ENCODE peak calls at places on chromosomes 2 and 18, in ten cellular contexts. B is ovary, L is small intestine, F is iPS DF 6.9, Q is uterus, Z is MM.1S, D is adrenal gland, R is AG04450, X is lower lobe of right lung, U is neuronal stem cell. E is an unnamed sample.

GRCh38 chr18:8480506-8481328 is 128.5 kb upstream of the RAB12 start:
- DNase-seq in D (peak), Z (peak), U (peak), L (peak), F (peak), Q (no peak), B (peak), R (peak), X (no peak), E (no peak)

GRCh38 chr2:240946046-240946445 is 39.9 kb downstream of the CROCC2 start:
- DNase-seq in X (no peak), Z (no peak), B (peak), R (no peak), F (no peak), D (peak), Q (no peak), L (no peak), U (no peak), E (no peak)

GRCh38 chr2:20350105-20350712 is 435 bp downstream of the PUM2 start:
- DNase-seq in Q (no peak), U (peak), F (no peak), B (peak), L (peak), R (no peak), Z (peak), X (peak), D (no peak), E (peak)

GRCh38 chr2:82143343-82143742 is 1838.8 kb upstream of the LRRTM1 start:
- DNase-seq in R (no peak), Z (no peak), X (no peak), L (no peak), U (no peak), F (no peak), D (no peak), Q (no peak), B (no peak), E (no peak)

GRCh38 chr2:903223-903900 is 47.3 kb upstream of the SNTG2 start:
- DNase-seq in X (no peak), D (no peak), L (no peak), Q (no peak), B (no peak), F (no peak), R (no peak), U (no peak), Z (no peak), E (no peak)

GRCh38 chr2:220215785-220216184 is 588.4 kb downstream of the SLC4A3 start:
- DNase-seq in Q (no peak), X (no peak), Z (no peak), F (no peak), U (no peak), B (no peak), L (no peak), R (no peak), D (no peak), E (no peak)

GRCh38 chr2:143802871-143803650 is 673.8 kb downstream of the ARHGAP15 start:
- DNase-seq in Z (peak), Q (no peak), F (no peak), U (no peak), R (no peak), B (no peak), D (no peak), L (no peak), X (no peak), E (no peak)

GRCh38 chr2:240247241-240247867 is 106.9 kb upstream of the OTOS start:
- DNase-seq in L (no peak), F (no peak), X (peak), U (no peak), Q (no peak), B (no peak), D (no peak), Z (no peak), R (no peak), E (no peak)

GRCh38 chr2:107728586-107728985 is 98.1 kb upstream of the RGPD4 start:
- DNase-seq in U (no peak), Q (no peak), D (no peak), X (no peak), B (no peak), Z (no peak), L (no peak), R (no peak), F (no peak), E (no peak)

GRCh38 chr18:30280861-30281470 is 761.6 kb downstream of the DSC3 start:
- DNase-seq in Z (peak), R (peak), L (peak), D (no peak), B (no peak), Q (no peak), F (peak), U (peak), X (no peak), E (no peak)

GRCh38 chr2:241767464-241768250 is 9.0 kb upstream of the GAL3ST2 start:
- DNase-seq in U (no peak), L (no peak), R (no peak), Z (no peak), D (peak), B (peak), F (no peak), X (no peak), Q (no peak), E (peak)

GRCh38 chr18:48947583-48947982 is 3.2 kb downstream of the SMAD7 start:
- DNase-seq in Q (no peak), Z (no peak), L (no peak), B (no peak), X (no peak), R (no peak), U (no peak), D (peak), F (no peak), E (peak)

GRCh38 chr2:106183093-106183837 is 10.8 kb downstream of the UXS1 start:
- DNase-seq in X (no peak), U (no peak), B (no peak), Q (no peak), Z (peak), R (no peak), F (no peak), D (no peak), L (no peak), E (peak)

GRCh38 chr2:152861349-152861942 is 143.0 kb downstream of the ARL6IP6 start:
- DNase-seq in R (no peak), L (peak), Q (no peak), Z (peak), U (no peak), X (no peak), D (peak), F (peak), B (no peak), E (no peak)

DNA sequence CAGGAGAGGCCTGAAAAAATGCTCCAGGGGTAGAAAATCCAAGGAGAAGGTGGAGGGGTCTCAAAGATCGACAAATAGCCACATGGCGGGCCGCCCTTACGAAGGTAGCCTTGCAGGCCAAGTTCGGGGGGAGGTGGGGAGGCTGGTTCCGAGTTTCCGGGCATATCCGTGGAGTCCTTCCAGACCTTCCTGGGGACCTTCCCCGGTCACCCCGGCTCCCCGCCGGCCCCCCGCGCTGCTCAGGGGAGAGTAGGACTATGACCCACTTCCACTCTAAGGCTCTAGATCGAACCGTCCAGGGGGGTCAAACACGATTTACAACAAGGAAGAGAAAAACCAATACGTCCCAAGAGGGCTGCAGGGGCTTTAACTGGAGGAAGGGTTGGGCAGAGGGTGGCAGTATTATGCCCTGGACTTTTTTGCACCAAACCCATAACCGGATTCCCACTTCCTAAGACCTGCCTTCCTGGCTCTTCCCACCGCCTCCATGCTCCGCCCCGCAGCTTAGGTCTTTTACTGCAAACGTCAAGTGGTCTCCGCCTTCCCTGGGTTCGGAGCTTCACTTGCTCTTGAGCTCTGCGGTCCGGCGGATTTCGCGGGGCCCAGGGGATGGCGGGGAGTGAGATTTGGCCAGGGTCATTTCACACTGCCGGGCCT is 789 bp upstream of the LYPD6 start:
- DNase-seq in L (peak), Q (peak), D (peak), Z (peak), U (peak), B (peak), R (no peak), F (no peak), X (peak), E (peak)
- H3K27ac ChIP-seq in L (peak), Q (peak), D (no peak), Z (no peak), U (peak), B (no peak), R (no peak), F (no peak), X (no peak), E (no peak)

DNA sequence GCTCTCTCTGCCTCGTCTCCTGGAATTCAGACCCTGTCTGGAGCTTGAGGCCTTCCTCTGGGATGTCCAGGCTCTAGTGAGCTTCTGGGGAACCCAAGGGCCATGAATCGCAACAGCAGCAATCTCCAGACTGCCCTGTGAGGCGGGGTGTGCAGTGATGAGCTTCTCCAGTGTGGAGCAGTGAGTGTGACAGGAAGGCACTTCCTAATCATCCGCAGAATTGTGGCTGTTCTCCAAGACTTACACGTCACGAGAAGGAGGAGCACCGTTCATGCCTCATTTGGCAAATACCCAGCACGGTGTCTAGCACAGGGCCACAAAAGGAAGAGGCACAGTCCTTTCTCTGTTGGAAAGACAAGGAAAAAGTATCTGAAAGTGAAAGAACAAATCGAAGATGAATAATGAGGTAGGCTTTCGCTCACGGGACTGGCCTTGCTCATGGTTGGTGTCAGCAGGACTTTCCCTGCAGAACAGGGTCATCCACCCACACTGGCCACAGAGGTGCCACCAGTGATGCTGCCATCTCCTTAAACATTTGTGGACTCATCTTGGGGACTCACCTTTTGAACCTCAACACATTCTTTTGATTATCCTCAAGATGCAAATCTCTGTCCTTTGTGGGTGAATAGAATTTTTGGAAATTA is 125.1 kb upstream of the HAAO start:
- DNase-seq in R (no peak), X (no peak), Z (no peak), F (no peak), D (peak), B (no peak), Q (peak), U (no peak), L (peak), E (peak)
- H3K4me3 ChIP-seq in R (peak), X (peak), Z (no peak), F (no peak), D (no peak), B (no peak), Q (no peak), U (no peak), L (no peak), E (no peak)

DNA sequence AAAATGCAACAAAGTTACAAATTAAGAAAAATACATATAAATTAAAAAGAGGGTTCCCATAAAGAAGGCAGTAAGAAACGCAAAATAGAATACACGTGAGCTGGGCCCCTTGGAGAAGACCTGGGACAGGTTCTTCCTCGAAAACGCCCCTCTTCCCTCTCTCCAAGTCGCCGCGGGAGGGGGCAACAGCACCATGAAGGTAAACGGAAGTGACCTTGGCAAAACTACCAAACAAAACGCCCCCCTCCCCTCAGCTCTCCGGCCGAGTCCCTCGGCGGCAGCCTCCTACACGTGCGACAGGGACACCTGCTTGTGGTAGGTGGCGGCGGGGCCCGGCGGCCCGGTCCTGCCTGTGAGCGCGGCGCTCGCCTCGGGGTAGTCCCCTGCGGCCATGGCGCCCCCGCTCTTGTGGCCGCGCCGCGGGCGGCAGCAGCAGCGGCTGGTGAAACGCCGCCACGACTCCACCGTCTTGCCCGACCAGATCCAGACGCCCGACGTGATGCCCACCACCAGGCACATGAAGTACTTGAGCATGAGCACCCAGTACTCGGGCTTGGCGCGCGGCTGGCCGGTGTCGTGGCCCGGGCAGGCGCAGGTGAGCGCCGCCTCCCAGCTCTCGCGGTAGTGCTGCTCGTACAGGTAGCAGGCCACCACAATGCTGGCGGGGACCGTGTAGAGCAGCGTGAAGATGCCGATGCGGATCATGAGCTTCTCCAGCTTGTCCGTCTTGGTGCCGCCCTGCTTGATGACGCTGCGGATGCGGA is 2.8 kb downstream of the FZD5 start:
- DNase-seq in F (no peak), R (no peak), B (peak), Q (no peak), L (no peak), D (no peak), X (peak), U (no peak), Z (no peak), E (peak)
- H3K27ac ChIP-seq in F (no peak), R (no peak), B (no peak), Q (no peak), L (peak), D (no peak), X (peak), U (peak), Z (no peak), E (no peak)

GRCh38 chr2:100766806-100767205 is 53.1 kb upstream of the NPAS2 start:
- DNase-seq in X (no peak), B (no peak), U (no peak), Q (no peak), F (no peak), L (no peak), R (no peak), Z (no peak), D (no peak), E (no peak)

GRCh38 chr2:100767224-100767653 is 52.7 kb upstream of the NPAS2 start:
- DNase-seq in U (no peak), D (no peak), X (no peak), Z (no peak), Q (no peak), L (no peak), R (no peak), F (no peak), B (no peak), E (no peak)

GRCh38 chr2:100771125-100771524 is 48.8 kb upstream of the NPAS2 start:
- DNase-seq in Z (no peak), X (no peak), Q (no peak), R (no peak), U (no peak), L (no peak), D (no peak), B (no peak), F (no peak), E (no peak)

GRCh38 chr2:100765481-100765880 is 54.5 kb upstream of the NPAS2 start:
- DNase-seq in F (no peak), Z (no peak), X (no peak), R (no peak), Q (no peak), B (no peak), D (no peak), L (no peak), U (no peak), E (no peak)

DNA sequence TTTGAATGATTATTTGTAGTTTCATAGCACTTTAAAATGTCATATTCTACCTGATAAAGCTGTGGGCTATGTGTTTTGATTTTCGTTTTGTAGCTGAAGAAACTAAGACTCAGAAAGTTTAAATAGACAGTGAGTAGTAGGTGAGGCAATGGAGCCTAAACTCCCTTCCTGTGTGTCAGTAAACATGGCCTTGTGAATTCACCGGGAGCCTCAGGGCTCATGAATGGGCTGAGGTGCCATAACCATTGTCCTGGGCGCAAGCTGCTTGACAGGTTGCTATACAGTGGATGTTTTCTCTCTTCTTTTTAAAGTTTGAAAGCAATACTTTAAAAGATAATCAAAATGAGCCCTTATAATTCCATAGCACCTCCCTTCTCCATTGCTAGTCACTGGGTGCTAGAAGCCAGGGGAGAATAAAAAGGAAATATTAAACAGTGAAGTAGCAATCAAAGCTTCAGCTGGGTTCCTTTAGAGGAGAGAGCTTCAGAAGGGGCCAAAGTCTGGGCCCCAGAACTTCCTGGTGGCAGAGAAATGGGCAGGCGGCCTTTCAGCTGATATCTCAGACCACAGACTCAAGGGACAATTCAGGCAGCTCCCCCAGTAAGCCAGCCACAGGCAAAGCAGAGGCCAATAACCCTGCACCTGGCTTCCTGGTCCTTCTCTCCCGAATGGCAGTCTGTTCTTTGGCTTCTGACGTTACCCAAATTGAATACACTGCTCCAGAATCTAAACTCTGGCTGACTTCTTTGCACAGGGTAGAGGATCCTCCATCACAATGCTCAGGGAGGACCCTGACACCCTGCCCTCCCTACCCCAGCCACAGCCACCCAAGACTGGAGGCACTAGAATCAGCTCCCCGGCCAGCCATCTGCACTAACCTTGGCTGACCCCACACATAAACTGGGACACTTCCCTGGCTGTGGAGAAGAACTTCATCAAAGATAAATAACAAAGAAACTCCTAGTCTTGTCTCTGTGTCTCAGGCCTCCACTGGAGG is 51.8 kb upstream of the NPAS2 start:
- DNase-seq in Z (no peak), U (no peak), F (no peak), L (peak), D (no peak), Q (no peak), X (no peak), B (no peak), R (no peak), E (no peak)
- H3K4me3 ChIP-seq in Z (no peak), U (no peak), F (no peak), L (no peak), D (no peak), Q (no peak), X (no peak), B (no peak), R (no peak), E (no peak)

GRCh38 chr2:222303828-222304736 is 5.3 kb upstream of the PAX3 start:
- DNase-seq in Z (no peak), U (no peak), L (no peak), Q (no peak), X (no peak), F (no peak), D (no peak), B (no peak), R (no peak), E (no peak)

GRCh38 chr2:222303045-222303827 is 4.4 kb upstream of the PAX3 start:
- DNase-seq in F (no peak), U (no peak), X (no peak), L (no peak), D (no peak), B (no peak), Q (no peak), Z (no peak), R (no peak), E (no peak)

GRCh38 chr2:222305510-222306392 is 7.0 kb upstream of the PAX3 start:
- DNase-seq in X (no peak), F (no peak), U (no peak), D (no peak), L (peak), R (no peak), Z (no peak), Q (no peak), B (peak), E (peak)

GRCh38 chr2:222306393-222307137 is 7.8 kb upstream of the PAX3 start:
- DNase-seq in X (no peak), R (no peak), Z (no peak), B (no peak), D (no peak), Q (no peak), L (no peak), U (no peak), F (no peak), E (no peak)

DNA sequence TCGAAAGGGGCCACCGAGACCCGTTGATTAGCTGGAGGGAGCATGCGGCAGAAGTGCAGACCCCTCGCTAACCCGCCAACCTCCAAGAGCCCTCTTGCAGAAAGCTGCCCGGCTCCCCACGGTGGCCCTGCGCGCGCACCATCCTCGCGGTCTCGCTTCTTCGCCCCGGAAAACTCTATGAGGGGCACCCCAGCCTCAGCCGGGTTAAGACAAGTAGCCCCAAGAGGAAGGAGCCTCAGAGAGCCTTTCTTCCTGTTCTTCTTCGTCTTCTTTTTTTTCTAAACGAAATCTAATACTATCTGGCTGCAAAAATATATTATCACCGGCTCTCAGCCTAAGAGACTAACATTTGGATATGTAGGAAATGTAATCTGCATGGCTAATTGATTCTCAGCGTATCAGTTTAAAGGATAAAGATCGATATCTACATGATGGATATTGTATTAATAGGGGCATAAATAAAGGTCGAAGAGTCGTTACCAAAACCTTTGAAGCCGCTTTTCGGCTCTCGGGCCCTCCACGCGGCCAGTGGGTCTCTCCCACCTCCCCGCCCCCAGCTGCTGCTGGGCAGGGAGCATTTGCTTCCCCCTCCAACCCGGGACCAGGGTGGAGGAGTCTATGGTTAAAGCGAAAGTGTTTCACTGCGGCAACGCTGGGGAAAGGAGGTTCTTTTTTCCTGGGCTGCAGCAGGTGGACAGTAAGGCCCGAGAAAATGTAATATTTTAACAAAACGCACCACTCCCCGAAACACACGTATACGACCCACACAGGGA is 6.1 kb upstream of the PAX3 start:
- DNase-seq in L (no peak), B (no peak), Q (no peak), X (no peak), F (no peak), U (no peak), Z (peak), D (no peak), R (no peak), E (no peak)
- H3K27ac ChIP-seq in L (no peak), B (no peak), Q (no peak), X (no peak), F (no peak), U (no peak), Z (no peak), D (no peak), R (no peak), E (no peak)

GRCh38 chr2:150487537-150488429 is at the start of gene RND3:
- DNase-seq in Q (peak), F (peak), R (peak), L (peak), X (peak), U (peak), Z (peak), B (peak), D (peak), E (peak)
- H3K4me3 ChIP-seq in Q (peak), F (peak), R (peak), L (peak), X (peak), U (peak), Z (peak), B (peak), D (peak), E (peak)

GRCh38 chr2:110702981-110703380 is 25.1 kb upstream of the BUB1 start:
- DNase-seq in D (no peak), R (no peak), U (no peak), L (no peak), X (no peak), Z (peak), F (no peak), B (no peak), Q (no peak), E (no peak)
- H3K27ac ChIP-seq in D (no peak), R (no peak), U (no peak), L (no peak), X (no peak), Z (no peak), F (no peak), B (no peak), Q (no peak), E (no peak)

E was measured in right cardiac atrium.